ENCODE peak calls at places on chromosomes 4 and X, in eight cellular contexts. D is sciatic nerve, B is stromal cell of bone marrow, M is iPS-NIHi11, X is heart left ventricle, U is non-pigmented ciliary epithelial cell, I is left kidney, Y is naive B cell. L is an unnamed sample.

GRCh38 chrX:40878821-40879571 is 143.7 kb upstream of the MED14 start:
- DNase-seq in U (no peak), B (no peak), I (no peak), M (peak), Y (no peak), D (no peak), X (no peak), L (no peak)

GRCh38 chr4:149518471-149518870 is 297.2 kb downstream of the IQCM start:
- DNase-seq in I (no peak), X (no peak), D (no peak), M (no peak), U (no peak), Y (no peak), B (no peak), L (no peak)

GRCh38 chr4:105797225-105797624 is 88.6 kb downstream of the GSTCD start:
- DNase-seq in M (no peak), U (no peak), D (no peak), X (no peak), Y (no peak), I (no peak), B (no peak), L (no peak)

GRCh38 chrX:105874790-105875189 is 52.5 kb downstream of the NRK start:
- DNase-seq in B (no peak), M (no peak), U (no peak), Y (no peak), X (no peak), I (no peak), D (no peak), L (no peak)

GRCh38 chr4:176150704-176151103 is 44.7 kb downstream of the SPATA4 start:
- DNase-seq in U (no peak), D (no peak), I (no peak), M (no peak), X (no peak), B (no peak), Y (no peak), L (no peak)

GRCh38 chrX:85107407-85107806 is 103.7 kb downstream of the APOOL start:
- DNase-seq in D (no peak), Y (no peak), B (no peak), M (no peak), I (no peak), X (no peak), U (no peak), L (no peak)

GRCh38 chr4:84319124-84319523 is 180.0 kb downstream of the NKX6-1 start:
- DNase-seq in X (no peak), M (no peak), D (peak), B (peak), Y (no peak), U (no peak), I (no peak), L (no peak)

GRCh38 chr4:173332021-173332487 is 2.1 kb downstream of the HMGB2 start:
- DNase-seq in I (no peak), B (no peak), X (no peak), Y (no peak), D (no peak), M (no peak), U (no peak), L (no peak)

GRCh38 chr4:1376841-1377605 is 29.2 kb downstream of the NKX1-1 start:
- DNase-seq in U (no peak), M (no peak), I (no peak), D (peak), B (no peak), X (no peak), Y (no peak), L (no peak)

GRCh38 chrX:43661521-43662240 is 5.6 kb downstream of the MAOA start:
- DNase-seq in Y (no peak), D (no peak), U (no peak), I (no peak), X (no peak), M (no peak), B (no peak), L (no peak)

GRCh38 chrX:27444093-27444908 is 18.8 kb downstream of the PPP4R3C start:
- DNase-seq in X (no peak), B (no peak), Y (no peak), U (no peak), M (no peak), I (no peak), D (no peak), L (no peak)

GRCh38 chr4:110626532-110627153 is 3.8 kb upstream of the PITX2 start:
- DNase-seq in U (no peak), X (no peak), Y (no peak), D (no peak), I (no peak), B (no peak), M (no peak), L (no peak)

GRCh38 chr4:95415346-95415771 is 133.4 kb downstream of the UNC5C start:
- DNase-seq in B (peak), Y (no peak), I (no peak), M (no peak), U (no peak), X (no peak), D (no peak), L (no peak)

GRCh38 chr4:85725727-85726170 is 250.8 kb downstream of the ARHGAP24 start:
- DNase-seq in D (no peak), I (peak), X (peak), M (no peak), B (no peak), Y (peak), U (no peak), L (no peak)

GRCh38 chrX:71650333-71650969 is 16.9 kb upstream of the LOC101059915 start:
- DNase-seq in B (no peak), M (no peak), U (no peak), I (no peak), Y (no peak), X (no peak), D (no peak), L (no peak)

GRCh38 chr4:186486172-186486571 is 69.2 kb downstream of the MTNR1A start:
- DNase-seq in B (no peak), Y (no peak), I (peak), U (no peak), X (no peak), M (no peak), D (no peak), L (no peak)

GRCh38 chrX:3384330-3384729 is 37.9 kb upstream of the MXRA5 start:
- DNase-seq in B (no peak), Y (no peak), U (peak), X (no peak), I (peak), D (no peak), M (peak), L (no peak)

GRCh38 chr4:24517676-24518075 is 66.7 kb downstream of the DHX15 start:
- DNase-seq in D (no peak), X (no peak), I (no peak), B (no peak), Y (no peak), M (no peak), U (no peak), L (no peak)

GRCh38 chr4:102663073-102663472 is 97.7 kb downstream of the MANBA start:
- DNase-seq in B (no peak), D (no peak), Y (no peak), U (peak), M (no peak), X (no peak), I (no peak), L (peak)

GRCh38 chr4:19381068-19381467 is 870.6 kb upstream of the SLIT2 start:
- DNase-seq in Y (no peak), X (no peak), D (no peak), M (no peak), I (no peak), U (peak), B (no peak), L (peak)

GRCh38 chr4:6777636-6778281 is 4.8 kb upstream of the KIAA0232 start:
- DNase-seq in M (no peak), I (no peak), D (no peak), X (no peak), Y (peak), U (no peak), B (no peak), L (no peak)